ENCODE peak calls at places on chromosomes 6 and 20, in eight cellular contexts. E is NCI-H748 treated with DMSO at 0.1 percent for 48 hours; P is activated T-cell treated with anti-CD3 and anti-CD28 coated beads for 1 hour; N is GM10248; W is CD4-positive, alpha-beta T cell; L is stimulated activated CD4-positive, alpha-beta T cell treated with anti-CD3 and anti-CD28 coated beads, Interleukin-2, amount 100 ng/mL, for 24 hours; K is AG04450; U is SW 1271. J is an unnamed sample.

GRCh38 chr6:90753820-90754604 is 167.1 kb upstream of the MAP3K7 start:
- DNase-seq in E (no peak), P (no peak), N (no peak), W (no peak), L (no peak), K (no peak), U (no peak), J (no peak)

GRCh38 chr6:118468682-118469465 is 79.2 kb upstream of the PLN start:
- DNase-seq in E (peak; percentile 98), P (no peak), N (no peak), W (no peak), L (no peak), K (no peak), U (no peak), J (peak; percentile 29)

GRCh38 chr6:13089296-13089994 is 238.9 kb downstream of the TBC1D7 start:
- DNase-seq in E (no peak), P (no peak), N (no peak), W (no peak), L (no peak), K (no peak), U (no peak), J (no peak)

GRCh38 chr6:129516787-129517186 is 193.2 kb downstream of the ARHGAP18 start:
- DNase-seq in E (no peak), P (no peak), N (no peak), W (no peak), L (no peak), K (no peak), U (no peak), J (no peak)

GRCh38 chr20:9590189-9590588 is 75.8 kb downstream of the LAMP5 start:
- DNase-seq in E (no peak), P (no peak), N (no peak), W (no peak), L (no peak), K (peak; percentile 55), U (no peak), J (peak; percentile 5)

GRCh38 chr6:137161975-137162374 is 11.5 kb downstream of the IL22RA2 start:
- DNase-seq in E (no peak), P (no peak), N (no peak), W (no peak), L (no peak), K (no peak), U (no peak), J (no peak)

GRCh38 chr20:4944518-4944917 is 56.8 kb downstream of the SLC23A2 start:
- DNase-seq in E (no peak), P (no peak), N (no peak), W (no peak), L (no peak), K (no peak), U (no peak), J (no peak)

GRCh38 chr6:103797738-103798137 is 1062.0 kb downstream of the HACE1 start:
- DNase-seq in E (peak; percentile 38), P (no peak), N (no peak), W (no peak), L (no peak), K (no peak), U (peak; percentile 20), J (no peak)

GRCh38 chr6:65633516-65633915 is 73.5 kb downstream of the EYS start:
- DNase-seq in E (no peak), P (no peak), N (no peak), W (no peak), L (no peak), K (no peak), U (no peak), J (no peak)

GRCh38 chr6:14984454-14984853 is 261.4 kb upstream of the JARID2 start:
- DNase-seq in E (no peak), P (no peak), N (no peak), W (no peak), L (no peak), K (no peak), U (no peak), J (no peak)

J was measured in pulmonary artery endothelial cell.